ENCODE peak calls at places on chromosomes 3 and 15, in four cellular contexts. One of them, this sample, is unnamed.

GRCh38 chr15:52005748-52006701 is 13.0 kb upstream of the MAPK6 start:
- DNase-seq in GM13977: peak; percentile 60
- DNase-seq in mesothelial cell of epicardium: no peak
- DNase-seq in fibroblast of villous mesenchyme: peak; percentile 14
- DNase-seq in this sample: no peak

GRCh38 chr15:95973566-95974256 is 356.8 kb upstream of the NR2F2 start:
- DNase-seq in fibroblast of villous mesenchyme: no peak
- DNase-seq in GM13977: no peak
- DNase-seq in mesothelial cell of epicardium: no peak
- DNase-seq in this sample: peak; percentile 14

GRCh38 chr15:44584162-44584749 is 47.3 kb downstream of the EIF3J start:
- DNase-seq in GM13977: no peak
- DNase-seq in fibroblast of villous mesenchyme: peak; percentile 19
- DNase-seq in mesothelial cell of epicardium: no peak
- DNase-seq in this sample: no peak

GRCh38 chr15:36230741-36231140 is 348.7 kb upstream of the CDIN1 start:
- DNase-seq in fibroblast of villous mesenchyme: peak; percentile 5
- DNase-seq in GM13977: no peak
- DNase-seq in mesothelial cell of epicardium: no peak
- DNase-seq in this sample: no peak

GRCh38 chr15:52295421-52295991 is at the start of gene MYO5C:
- DNase-seq in fibroblast of villous mesenchyme: no peak
- DNase-seq in mesothelial cell of epicardium: peak; percentile 78
- DNase-seq in GM13977: no peak
- DNase-seq in this sample: peak; percentile 51

GRCh38 chr3:49311283-49311682 is 28.6 kb downstream of the USP4 start:
- DNase-seq in fibroblast of villous mesenchyme: no peak
- DNase-seq in GM13977: no peak
- DNase-seq in mesothelial cell of epicardium: no peak
- DNase-seq in this sample: no peak

GRCh38 chr15:80203361-80203885 is 48.6 kb downstream of the CTXND1 start:
- DNase-seq in fibroblast of villous mesenchyme: no peak
- DNase-seq in mesothelial cell of epicardium: no peak
- DNase-seq in GM13977: no peak
- DNase-seq in this sample: no peak

GRCh38 chr15:83854950-83855707 is 201.2 kb downstream of the ADAMTSL3 start:
- DNase-seq in GM13977: no peak
- DNase-seq in mesothelial cell of epicardium: no peak
- DNase-seq in fibroblast of villous mesenchyme: peak; percentile 41
- DNase-seq in this sample: no peak

GRCh38 chr3:72303926-72304325 is 519.0 kb upstream of the PROK2 start:
- DNase-seq in fibroblast of villous mesenchyme: peak; percentile 94
- DNase-seq in GM13977: no peak
- DNase-seq in mesothelial cell of epicardium: no peak
- DNase-seq in this sample: no peak

GRCh38 chr15:32993285-32993684 is 201.2 kb downstream of the FMN1 start:
- DNase-seq in mesothelial cell of epicardium: no peak
- DNase-seq in fibroblast of villous mesenchyme: no peak
- DNase-seq in GM13977: no peak
- DNase-seq in this sample: no peak

GRCh38 chr3:32910954-32911353 is 40.5 kb upstream of the CCR4 start:
- DNase-seq in GM13977: no peak
- DNase-seq in fibroblast of villous mesenchyme: peak; percentile 58
- DNase-seq in mesothelial cell of epicardium: no peak
- DNase-seq in this sample: no peak

GRCh38 chr3:183775781-183776180 is 49.6 kb downstream of the MAP6D1 start:
- DNase-seq in GM13977: no peak
- DNase-seq in fibroblast of villous mesenchyme: no peak
- DNase-seq in mesothelial cell of epicardium: no peak
- DNase-seq in this sample: no peak

GRCh38 chr3:47778746-47779145 is 2.9 kb downstream of the SMARCC1 start:
- DNase-seq in mesothelial cell of epicardium: no peak
- DNase-seq in fibroblast of villous mesenchyme: no peak
- DNase-seq in GM13977: no peak
- DNase-seq in this sample: no peak

GRCh38 chr15:80695099-80695910 is at the start of gene ABHD17C:
- DNase-seq in mesothelial cell of epicardium: peak; percentile 73
- DNase-seq in GM13977: peak; percentile 89
- DNase-seq in fibroblast of villous mesenchyme: peak; percentile 61
- DNase-seq in this sample: peak; percentile 50

GRCh38 chr3:187551419-187551818 is 118.8 kb downstream of the SST start:
- DNase-seq in fibroblast of villous mesenchyme: peak; percentile 47
- DNase-seq in mesothelial cell of epicardium: no peak
- DNase-seq in GM13977: no peak
- DNase-seq in this sample: no peak

GRCh38 chr15:78950906-78951840 is 6.3 kb upstream of the CTSH start:
- DNase-seq in fibroblast of villous mesenchyme: peak; percentile 35
- DNase-seq in mesothelial cell of epicardium: no peak
- DNase-seq in GM13977: no peak
- DNase-seq in this sample: no peak

GRCh38 chr15:67937153-67937761 is 97.4 kb upstream of the RNU6-1 start:
- DNase-seq in fibroblast of villous mesenchyme: no peak
- DNase-seq in GM13977: no peak
- DNase-seq in mesothelial cell of epicardium: no peak
- DNase-seq in this sample: no peak

GRCh38 chr15:61228025-61228901 is 839 bp downstream of the RORA start:
- DNase-seq in mesothelial cell of epicardium: peak; percentile 57
- DNase-seq in fibroblast of villous mesenchyme: peak; percentile 27
- DNase-seq in GM13977: peak; percentile 33
- DNase-seq in this sample: peak; percentile 13

GRCh38 chr3:14440531-14441239 is 38.3 kb downstream of the SLC6A6 start:
- DNase-seq in GM13977: no peak
- DNase-seq in fibroblast of villous mesenchyme: no peak
- DNase-seq in mesothelial cell of epicardium: peak; percentile 71
- DNase-seq in this sample: peak; percentile 31

GRCh38 chr15:88627463-88627862 is 6.3 kb downstream of the AEN start:
- DNase-seq in GM13977: no peak
- DNase-seq in fibroblast of villous mesenchyme: no peak
- DNase-seq in mesothelial cell of epicardium: no peak
- DNase-seq in this sample: no peak

GRCh38 chr15:89221543-89221942 is at the start of gene RLBP1:
- DNase-seq in fibroblast of villous mesenchyme: no peak
- DNase-seq in GM13977: no peak
- DNase-seq in mesothelial cell of epicardium: no peak
- DNase-seq in this sample: peak; percentile 21

GRCh38 chr15:50084932-50085331 is 34.1 kb downstream of the ATP8B4 start:
- DNase-seq in GM13977: no peak
- DNase-seq in fibroblast of villous mesenchyme: no peak
- DNase-seq in mesothelial cell of epicardium: no peak
- DNase-seq in this sample: no peak

DNA sequence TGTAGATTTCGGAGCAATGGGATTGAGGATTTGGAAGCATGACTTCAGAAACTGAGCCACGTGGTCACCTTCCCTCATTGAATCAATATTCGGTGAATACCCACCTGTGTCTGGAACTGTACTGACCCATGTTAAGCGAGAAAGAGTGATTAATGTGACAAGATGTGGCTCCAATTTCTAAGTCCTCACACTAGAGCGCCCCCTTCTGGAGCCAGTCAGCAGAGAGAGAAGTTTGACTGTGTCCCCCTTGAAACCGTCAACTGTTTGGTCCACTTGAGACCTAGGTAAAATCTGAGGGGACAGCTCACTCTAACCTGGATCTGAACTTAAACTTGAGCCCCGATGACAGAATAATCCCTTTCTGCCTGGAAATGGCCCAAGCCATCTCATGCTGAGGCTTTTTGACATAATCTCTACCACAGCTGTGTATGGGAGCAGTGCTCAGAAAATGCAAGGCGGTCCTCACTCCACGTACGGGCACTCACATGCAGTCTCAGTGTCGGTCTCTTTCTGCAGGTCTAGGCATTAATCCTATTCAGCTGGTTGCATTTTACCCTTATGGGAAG is 47.8 kb upstream of the LIMD1 start:
- DNase-seq in fibroblast of villous mesenchyme: no peak
- DNase-seq in mesothelial cell of epicardium: no peak
- DNase-seq in GM13977: peak; percentile 37
- DNase-seq in this sample: peak; percentile 25
- TF ChIP-seq CTCF in fibroblast of villous mesenchyme: peak; percentile 47
- TF ChIP-seq CTCF in mesothelial cell of epicardium: no peak
- TF ChIP-seq CTCF in GM13977: peak; percentile 53
- TF ChIP-seq CTCF in this sample: peak; percentile 45

GRCh38 chr15:29636921-29637320 is 185.3 kb downstream of the TJP1 start:
- DNase-seq in mesothelial cell of epicardium: no peak
- DNase-seq in fibroblast of villous mesenchyme: no peak
- DNase-seq in GM13977: no peak
- DNase-seq in this sample: no peak

GRCh38 chr15:29638011-29638410 is 184.3 kb downstream of the TJP1 start:
- DNase-seq in GM13977: no peak
- DNase-seq in mesothelial cell of epicardium: no peak
- DNase-seq in fibroblast of villous mesenchyme: no peak
- DNase-seq in this sample: no peak

GRCh38 chr15:29636140-29636539 is 186.1 kb downstream of the TJP1 start:
- DNase-seq in GM13977: no peak
- DNase-seq in fibroblast of villous mesenchyme: no peak
- DNase-seq in mesothelial cell of epicardium: no peak
- DNase-seq in this sample: no peak

GRCh38 chr15:29637555-29637954 is 184.7 kb downstream of the TJP1 start:
- DNase-seq in GM13977: no peak
- DNase-seq in fibroblast of villous mesenchyme: no peak
- DNase-seq in mesothelial cell of epicardium: no peak
- DNase-seq in this sample: no peak

DNA sequence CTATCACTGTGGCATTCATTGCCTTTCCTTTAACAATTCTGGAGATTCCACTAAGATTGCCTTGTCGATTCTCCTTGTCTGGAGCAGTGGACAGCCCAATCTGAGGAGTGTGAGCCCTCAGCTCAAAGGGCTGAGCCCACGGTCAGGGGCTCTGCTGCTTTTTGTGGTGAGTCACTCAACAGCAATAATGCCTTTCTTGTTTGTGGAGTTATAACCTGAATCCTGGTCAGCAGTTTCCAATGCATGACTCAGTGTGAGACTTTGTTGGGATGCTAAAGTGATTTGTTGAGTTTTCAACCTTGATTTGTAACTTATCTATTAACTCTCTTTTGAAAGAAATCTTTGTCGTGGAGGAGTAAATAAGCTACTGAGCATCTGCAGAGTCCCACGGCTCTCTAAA is 183.5 kb downstream of the TJP1 start:
- DNase-seq in GM13977: no peak
- DNase-seq in fibroblast of villous mesenchyme: no peak
- DNase-seq in mesothelial cell of epicardium: no peak
- DNase-seq in this sample: no peak
- TF ChIP-seq CTCF in GM13977: no peak
- TF ChIP-seq CTCF in fibroblast of villous mesenchyme: no peak
- TF ChIP-seq CTCF in mesothelial cell of epicardium: no peak
- TF ChIP-seq CTCF in this sample: no peak

DNA sequence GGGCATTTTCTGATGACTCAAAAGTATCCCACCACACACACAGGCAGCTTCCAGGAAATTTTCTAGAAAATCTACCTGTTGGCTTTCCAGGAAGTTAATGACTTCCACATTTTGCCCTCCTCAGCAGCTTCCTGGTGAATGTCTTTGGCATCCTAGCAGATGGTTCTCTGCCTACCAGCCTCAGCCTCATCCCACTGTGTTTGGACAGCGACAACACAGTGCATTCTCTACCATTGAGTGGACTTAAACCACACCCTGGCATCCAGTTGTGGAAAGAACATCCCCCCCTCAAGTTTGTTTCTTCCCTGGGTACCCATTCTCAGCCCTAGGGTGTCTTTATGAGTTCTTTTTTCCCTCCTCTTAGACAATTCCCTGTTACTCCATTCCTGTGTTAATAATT is 50.8 kb upstream of the GADL1 start:
- DNase-seq in mesothelial cell of epicardium: no peak
- DNase-seq in GM13977: no peak
- DNase-seq in fibroblast of villous mesenchyme: no peak
- DNase-seq in this sample: no peak
- TF ChIP-seq CTCF in mesothelial cell of epicardium: no peak
- TF ChIP-seq CTCF in GM13977: no peak
- TF ChIP-seq CTCF in fibroblast of villous mesenchyme: no peak
- TF ChIP-seq CTCF in this sample: no peak

GRCh38 chr3:908839-909238 is 184.0 kb upstream of the CNTN6 start:
- DNase-seq in fibroblast of villous mesenchyme: peak; percentile 9
- DNase-seq in mesothelial cell of epicardium: no peak
- DNase-seq in GM13977: no peak
- DNase-seq in this sample: no peak
- TF ChIP-seq CTCF in fibroblast of villous mesenchyme: peak; percentile 32
- TF ChIP-seq CTCF in mesothelial cell of epicardium: no peak
- TF ChIP-seq CTCF in GM13977: no peak
- TF ChIP-seq CTCF in this sample: peak; percentile 56

GRCh38 chr15:38876211-38876610 is 311.6 kb upstream of the RASGRP1 start:
- DNase-seq in mesothelial cell of epicardium: no peak
- DNase-seq in GM13977: no peak
- DNase-seq in fibroblast of villous mesenchyme: no peak
- DNase-seq in this sample: no peak

GRCh38 chr15:38874464-38874863 is 309.9 kb upstream of the RASGRP1 start:
- DNase-seq in mesothelial cell of epicardium: no peak
- DNase-seq in GM13977: no peak
- DNase-seq in fibroblast of villous mesenchyme: peak; percentile 10
- DNase-seq in this sample: no peak

GRCh38 chr15:38872732-38873131 is 308.1 kb upstream of the RASGRP1 start:
- DNase-seq in fibroblast of villous mesenchyme: no peak
- DNase-seq in GM13977: no peak
- DNase-seq in mesothelial cell of epicardium: no peak
- DNase-seq in this sample: no peak

GRCh38 chr15:38871638-38872037 is 307.0 kb upstream of the RASGRP1 start:
- DNase-seq in fibroblast of villous mesenchyme: no peak
- DNase-seq in GM13977: no peak
- DNase-seq in mesothelial cell of epicardium: no peak
- DNase-seq in this sample: no peak

DNA sequence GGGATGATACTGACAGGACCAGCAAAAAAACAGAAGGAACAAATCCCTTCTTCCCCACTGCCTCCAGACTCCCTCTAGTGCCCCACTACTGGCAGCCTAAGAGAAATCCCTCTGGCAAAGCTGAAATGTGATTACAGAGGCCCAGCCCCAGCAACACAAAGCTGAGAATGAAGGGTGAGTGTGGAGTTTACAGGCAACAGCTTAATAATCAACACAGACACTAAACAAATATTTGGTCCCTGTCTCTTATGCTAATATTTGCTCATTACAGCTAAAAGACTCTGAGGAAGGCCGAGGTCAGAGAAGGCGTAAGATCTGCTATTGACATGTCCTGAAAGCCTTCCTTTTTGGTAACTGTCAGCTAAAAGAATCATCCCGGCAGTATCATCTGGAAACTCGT is 308.5 kb upstream of the RASGRP1 start:
- DNase-seq in fibroblast of villous mesenchyme: no peak
- DNase-seq in GM13977: no peak
- DNase-seq in mesothelial cell of epicardium: no peak
- DNase-seq in this sample: no peak
- TF ChIP-seq CTCF in fibroblast of villous mesenchyme: no peak
- TF ChIP-seq CTCF in GM13977: no peak
- TF ChIP-seq CTCF in mesothelial cell of epicardium: no peak
- TF ChIP-seq CTCF in this sample: peak; percentile 9